ENCODE peak calls at places on chromosomes 11 and 22, in eight cellular contexts. A is left ventricle myocardium inferior; T is SJCRH30; Q is CD4-positive, alpha-beta T cell; J is thoracic aorta; O is EL; H is A549; B is iris pigment epithelial cell. G is an unnamed sample.
A peak's percentile ranks its signal among the peaks of the same experiment; 100 is the strongest.

GRCh38 chr22:28151241-28151640 is 232.2 kb upstream of the PITPNB start:
- DNase-seq in A (no peak), T (no peak), Q (no peak), J (no peak), O (no peak), H (no peak), B (no peak), G (no peak)

GRCh38 chr11:134181707-134182106 is 42.1 kb downstream of the NCAPD3 start:
- DNase-seq in A (no peak), T (no peak), Q (no peak), J (no peak), O (peak; percentile 48), H (no peak), B (peak; percentile 20), G (no peak)

GRCh38 chr11:2576116-2576515 is 123.7 kb downstream of the KCNQ1OT1 start:
- DNase-seq in A (no peak), T (peak; percentile 1), Q (peak; percentile 20), J (no peak), O (no peak), H (no peak), B (no peak), G (no peak)

GRCh38 chr11:33802414-33802950 is 28.2 kb upstream of the FBXO3 start:
- DNase-seq in A (peak; percentile 24), T (peak; percentile 83), Q (no peak), J (no peak), O (peak; percentile 90), H (peak; percentile 81), B (peak; percentile 86), G (no peak)

GRCh38 chr22:18116634-18117033 is 6.0 kb downstream of the TUBA8 start:
- DNase-seq in A (no peak), T (no peak), Q (no peak), J (no peak), O (no peak), H (no peak), B (no peak), G (no peak)

GRCh38 chr22:21832291-21833290 is 34.9 kb downstream of the MAPK1 start:
- DNase-seq in A (no peak), T (peak; percentile 47), Q (no peak), J (no peak), O (peak; percentile 11), H (no peak), B (peak; percentile 14), G (no peak)

GRCh38 chr11:118010738-118011461 is 24.7 kb downstream of the IL10RA start:
- DNase-seq in A (peak; percentile 56), T (no peak), Q (no peak), J (no peak), O (no peak), H (no peak), B (no peak), G (no peak)

GRCh38 chr22:39312410-39312809 is 7.0 kb downstream of the RPL3 start:
- DNase-seq in A (no peak), T (no peak), Q (no peak), J (no peak), O (peak; percentile 43), H (no peak), B (no peak), G (no peak)

GRCh38 chr11:112157274-112157766 is 6.6 kb downstream of the IL18 start:
- DNase-seq in A (no peak), T (peak; percentile 33), Q (no peak), J (peak; percentile 31), O (peak; percentile 98), H (peak; percentile 95), B (peak; percentile 99), G (no peak)

GRCh38 chr11:2927851-2928604 is 1.2 kb downstream of the PHLDA2 start:
- DNase-seq in A (peak; percentile 8), T (no peak), Q (no peak), J (no peak), O (peak; percentile 59), H (peak; percentile 51), B (peak; percentile 57), G (no peak)

GRCh38 chr11:61152816-61153592 is 8.2 kb downstream of the VPS37C start:
- DNase-seq in A (no peak), T (no peak), Q (no peak), J (no peak), O (peak; percentile 89), H (no peak), B (peak; percentile 74), G (no peak)

GRCh38 chr11:30128269-30128932 is 102.4 kb upstream of the FSHB start:
- DNase-seq in A (no peak), T (peak; percentile 27), Q (no peak), J (no peak), O (peak; percentile 51), H (peak; percentile 42), B (peak; percentile 62), G (no peak)

GRCh38 chr11:62138630-62139425 is 15.0 kb downstream of the INCENP start:
- DNase-seq in A (no peak), T (no peak), Q (no peak), J (no peak), O (no peak), H (no peak), B (no peak), G (no peak)

GRCh38 chr22:27805841-27806240 is 4.3 kb upstream of the MN1 start:
- DNase-seq in A (no peak), T (no peak), Q (no peak), J (no peak), O (no peak), H (no peak), B (no peak), G (no peak)

GRCh38 chr11:106879029-106879428 is 139.2 kb downstream of the GUCY1A2 start:
- DNase-seq in A (no peak), T (no peak), Q (no peak), J (no peak), O (no peak), H (no peak), B (no peak), G (no peak)

GRCh38 chr11:126949066-126949945 is 51.3 kb downstream of the KIRREL3 start:
- DNase-seq in A (no peak), T (peak; percentile 14), Q (no peak), J (no peak), O (peak; percentile 83), H (no peak), B (no peak), G (no peak)

GRCh38 chr11:103234974-103235373 is 125.7 kb downstream of the DYNC2H1 start:
- DNase-seq in A (no peak), T (no peak), Q (no peak), J (no peak), O (peak; percentile 49), H (no peak), B (peak; percentile 78), G (no peak)

GRCh38 chr22:48099251-48099650 is 1336.8 kb downstream of the TBC1D22A start:
- DNase-seq in A (no peak), T (no peak), Q (peak; percentile 32), J (no peak), O (no peak), H (no peak), B (no peak), G (no peak)

GRCh38 chr22:30881361-30882180 is 87.0 kb downstream of the MORC2 start:
- DNase-seq in A (peak; percentile 48), T (no peak), Q (no peak), J (no peak), O (no peak), H (peak; percentile 13), B (no peak), G (no peak)

GRCh38 chr11:62611705-62612365 is 740 bp downstream of the EML3 start:
- DNase-seq in A (peak; percentile 57), T (peak; percentile 54), Q (peak; percentile 45), J (no peak), O (peak; percentile 71), H (peak; percentile 48), B (peak; percentile 52), G (no peak)

GRCh38 chr11:18371279-18371678 is 23.1 kb upstream of the LDHA start:
- DNase-seq in A (no peak), T (no peak), Q (no peak), J (no peak), O (no peak), H (no peak), B (peak; percentile 70), G (no peak)

GRCh38 chr11:69437001-69437875 is 44.2 kb upstream of the LINC01488 start:
- DNase-seq in A (no peak), T (peak; percentile 96), Q (no peak), J (no peak), O (peak; percentile 66), H (peak; percentile 73), B (peak; percentile 28), G (no peak)

GRCh38 chr11:13942908-13943505 is 19.5 kb upstream of the SPON1 start:
- DNase-seq in A (no peak), T (no peak), Q (no peak), J (no peak), O (peak; percentile 76), H (no peak), B (peak; percentile 30), G (no peak)

GRCh38 chr11:34021977-34022735 is 29.4 kb upstream of the CAPRIN1 start:
- DNase-seq in A (no peak), T (no peak), Q (no peak), J (no peak), O (no peak), H (no peak), B (no peak), G (no peak)

G was measured in activated T-helper 1 cell treated with anti-CD3 and anti-CD28 coated beads, Interleukin-12 subunit alpha, Interleukin-12 subunit beta, Interleukin-2, Interleukin-4 antibody, amounts not matched to agents 30 ng/mL and 10 ng/mL and 1 ng/mL, durations not matched to agents 14 hours and 24 hours and 36 hours.